ENCODE peak calls at places on chromosome 4, in eight cellular contexts. T, B, Y, I, J, P, N and S are unnamed samples.

GRCh38 chr4:156977435-156978160 is 6.0 kb upstream of the PDGFC start:
- DNase-seq in T (no peak), B (peak), Y (peak), I (peak), J (no peak), P (no peak), N (no peak), S (no peak)

GRCh38 chr4:84938316-84938715 is 28.2 kb downstream of the WDFY3 start:
- DNase-seq in T (no peak), B (peak), Y (peak), I (peak), J (no peak), P (no peak), N (no peak), S (no peak)

GRCh38 chr4:159639924-159640323 is 537.0 kb downstream of the RAPGEF2 start:
- DNase-seq in T (no peak), B (no peak), Y (no peak), I (peak), J (no peak), P (no peak), N (no peak), S (no peak)

GRCh38 chr4:42428036-42428435 is 30.7 kb downstream of the SHISA3 start:
- DNase-seq in T (no peak), B (no peak), Y (no peak), I (no peak), J (no peak), P (no peak), N (no peak), S (no peak)

GRCh38 chr4:8359193-8359592 is 81.3 kb downstream of the ACOX3 start:
- DNase-seq in T (no peak), B (no peak), Y (no peak), I (no peak), J (no peak), P (no peak), N (no peak), S (no peak)

GRCh38 chr4:1072830-1073446 is 40.4 kb downstream of the RNF212 start:
- DNase-seq in T (peak), B (peak), Y (no peak), I (peak), J (peak), P (peak), N (peak), S (no peak)

GRCh38 chr4:57504139-57504538 is 394.0 kb upstream of the IGFBP7 start:
- DNase-seq in T (no peak), B (no peak), Y (no peak), I (no peak), J (no peak), P (no peak), N (no peak), S (no peak)

GRCh38 chr4:182145360-182145905 is 97.8 kb upstream of the TENM3 start:
- DNase-seq in T (no peak), B (no peak), Y (no peak), I (peak), J (no peak), P (no peak), N (no peak), S (no peak)

GRCh38 chr4:72318771-72319170 is 250.2 kb downstream of the ADAMTS3 start:
- DNase-seq in T (no peak), B (peak), Y (no peak), I (no peak), J (no peak), P (no peak), N (no peak), S (no peak)

GRCh38 chr4:155785828-155786227 is 27.0 kb downstream of the GUCY1B1 start:
- DNase-seq in T (no peak), B (no peak), Y (no peak), I (no peak), J (no peak), P (no peak), N (no peak), S (no peak)

GRCh38 chr4:104279744-104280143 is 214.9 kb downstream of the CXXC4 start:
- DNase-seq in T (no peak), B (no peak), Y (no peak), I (no peak), J (no peak), P (no peak), N (no peak), S (no peak)

GRCh38 chr4:3476341-3476747 is 13.2 kb downstream of the DOK7 start:
- DNase-seq in T (no peak), B (no peak), Y (no peak), I (no peak), J (no peak), P (no peak), N (no peak), S (no peak)

GRCh38 chr4:144575181-144575580 is 70.8 kb upstream of the HHIP start:
- DNase-seq in T (no peak), B (peak), Y (no peak), I (no peak), J (no peak), P (no peak), N (no peak), S (no peak)

GRCh38 chr4:57614533-57614932 is 504.3 kb upstream of the IGFBP7 start:
- DNase-seq in T (no peak), B (no peak), Y (no peak), I (no peak), J (no peak), P (no peak), N (no peak), S (no peak)

GRCh38 chr4:42396361-42397255 is 680 bp upstream of the SHISA3 start:
- DNase-seq in T (no peak), B (peak), Y (no peak), I (no peak), J (no peak), P (no peak), N (no peak), S (no peak)

GRCh38 chr4:3516836-3517730 is 15.1 kb downstream of the LRPAP1 start:
- DNase-seq in T (no peak), B (no peak), Y (no peak), I (no peak), J (no peak), P (no peak), N (no peak), S (no peak)

GRCh38 chr4:8277356-8278008 is 7.9 kb downstream of the HTRA3 start:
- DNase-seq in T (no peak), B (no peak), Y (no peak), I (no peak), J (no peak), P (no peak), N (no peak), S (no peak)

GRCh38 chr4:149987330-149987751 is 90.9 kb upstream of the DCLK2 start:
- DNase-seq in T (no peak), B (no peak), Y (no peak), I (peak), J (no peak), P (no peak), N (no peak), S (no peak)

GRCh38 chr4:85700362-85700761 is 225.4 kb downstream of the ARHGAP24 start:
- DNase-seq in T (no peak), B (no peak), Y (no peak), I (no peak), J (no peak), P (no peak), N (no peak), S (no peak)

GRCh38 chr4:89737888-89738287 is 99.1 kb downstream of the SNCA start:
- DNase-seq in T (no peak), B (peak), Y (peak), I (no peak), J (no peak), P (no peak), N (no peak), S (no peak)

GRCh38 chr4:184439856-184440592 is 34.3 kb downstream of the IRF2 start:
- DNase-seq in T (no peak), B (no peak), Y (no peak), I (peak), J (no peak), P (peak), N (no peak), S (no peak)

GRCh38 chr4:17013382-17014006 is 115.0 kb upstream of the LDB2 start:
- DNase-seq in T (no peak), B (no peak), Y (no peak), I (peak), J (no peak), P (no peak), N (no peak), S (no peak)

GRCh38 chr4:148007303-148007702 is 275.4 kb downstream of the ARHGAP10 start:
- DNase-seq in T (no peak), B (peak), Y (peak), I (peak), J (no peak), P (no peak), N (no peak), S (no peak)

GRCh38 chr4:139873111-139873866 is 207.7 kb downstream of the MGST2 start:
- DNase-seq in T (no peak), B (no peak), Y (no peak), I (peak), J (no peak), P (no peak), N (no peak), S (no peak)

GRCh38 chr4:105715692-105716278 is 7.2 kb downstream of the GSTCD start:
- DNase-seq in T (no peak), B (no peak), Y (peak), I (peak), J (no peak), P (no peak), N (no peak), S (no peak)

GRCh38 chr4:13980317-13980716 is 352.8 kb upstream of the BOD1L1 start:
- DNase-seq in T (no peak), B (peak), Y (peak), I (peak), J (no peak), P (no peak), N (no peak), S (no peak)

GRCh38 chr4:167475951-167476350 is 241.7 kb upstream of the SPOCK3 start:
- DNase-seq in T (no peak), B (no peak), Y (no peak), I (no peak), J (no peak), P (no peak), N (no peak), S (no peak)

GRCh38 chr4:82017680-82018079 is 356.1 kb downstream of the HNRNPD start:
- DNase-seq in T (no peak), B (peak), Y (no peak), I (peak), J (no peak), P (no peak), N (no peak), S (no peak)

GRCh38 chr4:127623755-127624087 is 9.0 kb upstream of the INTU start:
- DNase-seq in T (no peak), B (peak), Y (no peak), I (peak), J (no peak), P (no peak), N (no peak), S (no peak)

GRCh38 chr4:180436366-180436765 is 1806.8 kb upstream of the TENM3 start:
- DNase-seq in T (no peak), B (no peak), Y (no peak), I (no peak), J (no peak), P (no peak), N (no peak), S (no peak)

GRCh38 chr4:30714408-30715031 is 5.6 kb upstream of the PCDH7 start:
- DNase-seq in T (no peak), B (no peak), Y (no peak), I (peak), J (peak), P (peak), N (no peak), S (no peak)

GRCh38 chr4:173490256-173490655 is 39.8 kb downstream of the HAND2 start:
- DNase-seq in T (no peak), B (no peak), Y (no peak), I (no peak), J (no peak), P (no peak), N (no peak), S (no peak)

GRCh38 chr4:177728361-177729152 is 286.3 kb upstream of the AGA start:
- DNase-seq in T (no peak), B (peak), Y (no peak), I (no peak), J (peak), P (no peak), N (no peak), S (no peak)

GRCh38 chr4:152824561-152824960 is 44.8 kb downstream of the ARFIP1 start:
- DNase-seq in T (no peak), B (no peak), Y (no peak), I (no peak), J (no peak), P (no peak), N (no peak), S (no peak)

GRCh38 chr4:5635826-5636196 is 72.5 kb downstream of the EVC2 start:
- DNase-seq in T (no peak), B (peak), Y (no peak), I (peak), J (no peak), P (no peak), N (no peak), S (no peak)

GRCh38 chr4:125744891-125745364 is 430.2 kb downstream of the FAT4 start:
- DNase-seq in T (no peak), B (no peak), Y (no peak), I (no peak), J (no peak), P (no peak), N (no peak), S (no peak)

GRCh38 chr4:119626420-119626819 is 2.2 kb downstream of the PDE5A start:
- DNase-seq in T (no peak), B (peak), Y (no peak), I (peak), J (no peak), P (no peak), N (no peak), S (no peak)

GRCh38 chr4:142875117-142875516 is 29.0 kb upstream of the INPP4B start:
- DNase-seq in T (no peak), B (no peak), Y (no peak), I (no peak), J (no peak), P (no peak), N (no peak), S (no peak)

GRCh38 chr4:88297725-88298453 is 13.5 kb upstream of the PPM1K start:
- DNase-seq in T (no peak), B (no peak), Y (no peak), I (no peak), J (no peak), P (no peak), N (no peak), S (no peak)

GRCh38 chr4:128653514-128654420 is 155.7 kb upstream of the JADE1 start:
- DNase-seq in T (no peak), B (no peak), Y (no peak), I (peak), J (peak), P (no peak), N (no peak), S (no peak)